ENCODE peak calls at places on chromosomes 6 and 20, in eight cellular contexts. F is GM23248, S is activated T-cell treated with anti-CD3 and anti-CD28 coated beads for 24 hours, W is pancreas, K is astrocyte of the spinal cord, J is foreskin melanocyte, L is PC-3, V is GM19239. M is an unnamed sample.

GRCh38 chr6:109482913-109483743 is at the start of gene ZBTB24:
- DNase-seq in V (peak), L (peak), J (peak), S (peak), K (peak), W (peak), F (peak), M (peak)

GRCh38 chr6:10081075-10081474 is 333.8 kb downstream of the TFAP2A start:
- DNase-seq in K (no peak), F (no peak), L (no peak), V (no peak), W (no peak), S (no peak), J (no peak), M (no peak)

GRCh38 chr20:53296451-53297153 is 297.0 kb downstream of the ZNF217 start:
- DNase-seq in F (no peak), W (no peak), J (no peak), L (no peak), S (no peak), K (no peak), V (no peak), M (no peak)

GRCh38 chr20:51020657-51021056 is 2.2 kb downstream of the KCNG1 start:
- DNase-seq in W (no peak), K (no peak), S (no peak), F (no peak), L (no peak), V (no peak), J (no peak), M (no peak)

GRCh38 chr6:38524436-38525145 is 115.1 kb downstream of the BTBD9 start:
- DNase-seq in W (no peak), V (no peak), F (peak), L (peak), K (no peak), J (no peak), S (no peak), M (no peak)

GRCh38 chr6:72787521-72788031 is 165.7 kb downstream of the KCNQ5 start:
- DNase-seq in J (peak), L (peak), S (no peak), K (peak), V (no peak), F (peak), W (no peak), M (no peak)

GRCh38 chr6:71510057-71510713 is 221.6 kb downstream of the OGFRL1 start:
- DNase-seq in V (no peak), K (peak), F (peak), W (no peak), S (no peak), L (peak), J (peak), M (peak)

GRCh38 chr20:58219342-58219700 is 9.1 kb downstream of the ANKRD60 start:
- DNase-seq in S (no peak), V (no peak), K (peak), L (peak), F (peak), W (no peak), J (no peak), M (no peak)

GRCh38 chr6:118198746-118199145 is 291.7 kb downstream of the SLC35F1 start:
- DNase-seq in K (peak), W (no peak), L (no peak), V (no peak), F (peak), J (no peak), S (no peak), M (no peak)

GRCh38 chr6:150667977-150668716 is 68.5 kb downstream of the PLEKHG1 start:
- DNase-seq in J (peak), S (no peak), W (peak), L (peak), K (peak), F (peak), V (no peak), M (no peak)

GRCh38 chr6:27177454-27178000 is 70.0 kb upstream of the PRSS16 start:
- DNase-seq in F (peak), W (peak), J (no peak), S (peak), V (no peak), L (peak), K (peak), M (peak)

GRCh38 chr6:90068264-90068663 is 174.0 kb downstream of the GJA10 start:
- DNase-seq in V (no peak), J (no peak), K (peak), L (peak), W (no peak), S (no peak), F (peak), M (no peak)

GRCh38 chr6:142669701-142670351 is 275.1 kb downstream of the HIVEP2 start:
- DNase-seq in W (no peak), K (no peak), J (no peak), F (no peak), V (no peak), S (no peak), L (no peak), M (no peak)

GRCh38 chr6:37487891-37488290 is 11.8 kb downstream of the CCDC167 start:
- DNase-seq in K (no peak), J (no peak), V (no peak), F (no peak), W (no peak), S (no peak), L (no peak), M (no peak)

GRCh38 chr6:45432944-45433343 is 55.2 kb upstream of the SUPT3H start:
- DNase-seq in S (no peak), J (no peak), F (peak), V (no peak), K (peak), L (peak), W (no peak), M (no peak)

GRCh38 chr6:164396071-164397047 is 913.0 kb downstream of the C6orf118 start:
- DNase-seq in J (no peak), K (peak), W (no peak), F (peak), S (no peak), V (no peak), L (no peak), M (peak)

GRCh38 chr6:77450924-77451323 is 12.4 kb downstream of the HTR1B start:
- DNase-seq in L (no peak), W (no peak), S (no peak), J (no peak), F (peak), K (peak), V (no peak), M (no peak)

GRCh38 chr6:13120483-13121482 is 207.6 kb downstream of the TBC1D7 start:
- DNase-seq in V (no peak), L (no peak), K (no peak), F (no peak), J (no peak), W (no peak), S (no peak), M (no peak)

GRCh38 chr20:38208088-38208487 is 43.0 kb upstream of the TGM2 start:
- DNase-seq in W (no peak), F (no peak), V (no peak), S (no peak), J (no peak), K (no peak), L (no peak), M (no peak)

GRCh38 chr6:47195251-47195650 is 114.5 kb downstream of the TNFRSF21 start:
- DNase-seq in W (no peak), L (no peak), F (no peak), S (no peak), J (no peak), K (no peak), V (no peak), M (no peak)

GRCh38 chr6:138161434-138162103 is at the start of gene ARFGEF3:
- DNase-seq in S (peak), J (no peak), K (peak), F (peak), V (no peak), L (peak), W (peak), M (peak)

GRCh38 chr6:159871911-159872310 is 18.9 kb upstream of the MAS1 start:
- DNase-seq in K (no peak), S (no peak), F (no peak), L (no peak), J (no peak), V (no peak), W (no peak), M (no peak)

GRCh38 chr6:31701666-31702420 is 1.3 kb downstream of the ABHD16A start:
- DNase-seq in K (peak), L (no peak), V (no peak), S (no peak), W (no peak), F (peak), J (no peak), M (no peak)

GRCh38 chr20:25058051-25058796 is at the start of gene ACSS1:
- DNase-seq in V (peak), J (no peak), L (peak), F (peak), W (peak), K (peak), S (peak), M (peak)

GRCh38 chr20:53925651-53926401 is 144.6 kb downstream of the BCAS1 start:
- DNase-seq in S (no peak), K (no peak), J (no peak), F (no peak), V (no peak), W (no peak), L (no peak), M (no peak)

GRCh38 chr6:71460933-71461332 is 172.3 kb downstream of the OGFRL1 start:
- DNase-seq in V (no peak), W (no peak), L (peak), J (no peak), S (no peak), K (peak), F (peak), M (no peak)

GRCh38 chr20:47677314-47678129 is 107.8 kb downstream of the SULF2 start:
- DNase-seq in L (peak), F (peak), W (peak), S (peak), J (no peak), V (peak), K (no peak), M (peak)

GRCh38 chr6:129641344-129641743 is 68.6 kb downstream of the ARHGAP18 start:
- DNase-seq in J (no peak), S (no peak), L (no peak), W (no peak), K (peak), F (peak), V (no peak), M (no peak)

GRCh38 chr20:46683939-46684750 is 5.1 kb downstream of the TP53RK start:
- DNase-seq in K (peak), S (no peak), V (no peak), W (peak), L (no peak), J (no peak), F (peak), M (no peak)

GRCh38 chr6:118867181-118867580 is 26.8 kb upstream of the ASF1A start:
- DNase-seq in W (no peak), K (no peak), L (peak), S (no peak), J (peak), V (no peak), F (no peak), M (no peak)

GRCh38 chr6:81859884-81860283 is 107.4 kb upstream of the TENT5A start:
- DNase-seq in F (no peak), S (no peak), K (no peak), V (no peak), L (no peak), W (no peak), J (no peak), M (no peak)